ENCODE peak calls at places on chromosomes 1 and 21, in four cellular contexts. U, J, S and R are unnamed samples. For H3K4me1, the result is how much of the 10 kb centered on the place peaks cover.

GRCh38 chr1:23395162-23395724 is 25.6 kb upstream of the ZNF436 start:
- DNase-seq in U (no peak), J (no peak), S (no peak), R (no peak)

GRCh38 chr1:174726167-174726879 is 273.4 kb upstream of the CACYBP start:
- DNase-seq in U (peak), J (no peak), S (no peak), R (peak)

GRCh38 chr1:42684139-42684538 is 1.9 kb downstream of the YBX1 start:
- DNase-seq in U (peak), J (no peak), S (no peak), R (peak)

GRCh38 chr1:110390096-110390495 is 730 bp downstream of the SLC16A4 start:
- DNase-seq in U (peak), J (no peak), S (peak), R (peak)

GRCh38 chr1:41712081-41712480 is 206.6 kb downstream of the HIVEP3 start:
- DNase-seq in U (no peak), J (no peak), S (no peak), R (no peak)

GRCh38 chr1:198024782-198025181 is 107.6 kb downstream of the LHX9 start:
- DNase-seq in U (no peak), J (no peak), S (no peak), R (no peak)

GRCh38 chr1:4089421-4090175 is 189.5 kb upstream of the C1orf174 start:
- DNase-seq in U (no peak), J (no peak), S (no peak), R (no peak)

GRCh38 chr1:30372792-30373433 is 350.5 kb downstream of the MATN1 start:
- DNase-seq in U (no peak), J (no peak), S (no peak), R (no peak)

GRCh38 chr1:36236302-36236701 is 12.1 kb downstream of the THRAP3 start:
- DNase-seq in U (no peak), J (no peak), S (no peak), R (no peak)

GRCh38 chr1:20057886-20058420 is 12.0 kb upstream of the PLA2G5 start:
- DNase-seq in U (no peak), J (no peak), S (no peak), R (no peak)

GRCh38 chr1:202143768-202144509 is 598 bp downstream of the ARL8A start:
- DNase-seq in U (no peak), J (no peak), S (no peak), R (peak)

GRCh38 chr1:59972216-59972924 is 45.8 kb upstream of the CYP2J2 start:
- DNase-seq in U (peak), J (no peak), S (no peak), R (no peak)

GRCh38 chr1:116873680-116874271 is 35.9 kb upstream of the PTGFRN start:
- DNase-seq in U (no peak), J (no peak), S (no peak), R (no peak)

GRCh38 chr1:47612816-47613215 is 175.0 kb downstream of the FOXD2 start:
- DNase-seq in U (no peak), J (no peak), S (no peak), R (no peak)

GRCh38 chr1:22754106-22754768 is 43.6 kb downstream of the EPHB2 start:
- DNase-seq in U (no peak), J (no peak), S (no peak), R (no peak)

GRCh38 chr1:239558992-239559391 is 172.6 kb downstream of the CHRM3 start:
- DNase-seq in U (no peak), J (no peak), S (no peak), R (no peak)

GRCh38 chr1:26023826-26024225 is 2.3 kb downstream of the EXTL1 start:
- DNase-seq in U (no peak), J (no peak), S (no peak), R (peak)

GRCh38 chr1:98914547-98914946 is 90.1 kb downstream of the PLPPR5 start:
- DNase-seq in U (no peak), J (no peak), S (no peak), R (no peak)

GRCh38 chr1:230332429-230333088 is 93.6 kb downstream of the PGBD5 start:
- DNase-seq in U (no peak), J (no peak), S (no peak), R (no peak)

GRCh38 chr1:18668051-18668450 is 37.4 kb downstream of the PAX7 start:
- DNase-seq in U (no peak), J (no peak), S (peak), R (no peak)

GRCh38 chr1:197557302-197557701 is 218.0 kb downstream of the DENND1B start:
- DNase-seq in U (peak), J (no peak), S (no peak), R (peak)

GRCh38 chr1:5949074-5949760 is 43.0 kb downstream of the NPHP4 start:
- DNase-seq in U (no peak), J (no peak), S (no peak), R (no peak)

GRCh38 chr21:44800103-44800502 is 1.5 kb downstream of the UBE2G2 start:
- DNase-seq in U (peak), J (no peak), S (no peak), R (peak)

GRCh38 chr1:225642177-225642576 is 10.7 kb downstream of the ENAH start:
- DNase-seq in U (no peak), J (no peak), S (no peak), R (no peak)

GRCh38 chr1:89069955-89070354 is 4.9 kb upstream of the GBP1 start:
- DNase-seq in U (peak), J (no peak), S (no peak), R (peak)

GRCh38 chr1:41666991-41667631 is 182.6 kb upstream of the EDN2 start:
- DNase-seq in U (no peak), J (peak), S (no peak), R (peak)

GRCh38 chr1:66271216-66271903 is 262.6 kb upstream of the SGIP1 start:
- DNase-seq in U (peak), J (no peak), S (peak), R (peak)

GRCh38 chr1:202343652-202344349 is 2.1 kb upstream of the UBE2T start:
- DNase-seq in U (peak), J (no peak), S (no peak), R (peak)

GRCh38 chr1:12438349-12438924 is 179.6 kb downstream of the DHRS3 start:
- DNase-seq in U (no peak), J (no peak), S (no peak), R (no peak)

DNA sequence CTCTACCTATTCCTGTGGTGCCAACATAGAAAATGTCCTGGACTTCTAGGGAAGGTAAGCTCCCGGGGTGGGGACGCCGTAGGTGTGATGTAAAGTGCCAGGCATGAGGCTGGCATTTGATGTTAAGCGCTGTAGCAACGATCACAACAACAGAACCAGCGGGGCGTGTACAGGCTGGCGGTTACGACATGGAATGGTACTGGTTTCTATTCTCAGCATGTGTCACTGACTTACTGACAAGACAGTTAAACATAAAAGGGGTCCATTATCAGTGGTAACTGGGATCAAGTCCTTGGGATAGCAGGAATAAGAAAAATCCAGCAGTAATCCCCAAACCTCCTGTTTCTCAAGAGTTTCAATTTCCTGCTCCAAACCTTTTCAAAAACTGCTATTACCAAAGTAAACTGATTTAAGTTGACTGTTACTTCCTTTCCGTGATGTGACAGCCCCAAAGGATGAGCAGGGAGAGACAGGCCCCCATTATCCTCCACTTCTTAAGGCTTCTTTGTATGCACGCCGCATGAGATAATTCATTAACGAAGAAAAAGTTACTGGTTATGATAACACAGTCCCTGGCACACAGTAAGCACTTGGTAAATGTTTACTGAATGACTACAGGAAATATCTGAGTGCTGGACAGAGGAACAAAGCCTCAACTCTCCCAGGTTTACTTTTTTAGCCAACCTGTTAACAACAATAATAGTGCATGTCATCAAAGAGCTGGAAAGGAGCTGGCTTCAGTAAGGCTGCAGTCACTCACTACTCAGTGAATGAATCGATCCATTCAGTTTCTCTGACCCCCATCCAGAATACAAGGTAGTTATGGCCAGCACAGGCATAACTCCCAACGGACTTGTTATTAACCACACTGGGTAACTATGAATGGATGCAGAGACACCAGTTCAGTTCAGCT is 58.6 kb downstream of the TGFBR3 start:
- DNase-seq in U (no peak), J (no peak), S (no peak), R (no peak)
- H3K4me1 ChIP-seq in U (under half), J (under half), S (under half), R (under half)

DNA sequence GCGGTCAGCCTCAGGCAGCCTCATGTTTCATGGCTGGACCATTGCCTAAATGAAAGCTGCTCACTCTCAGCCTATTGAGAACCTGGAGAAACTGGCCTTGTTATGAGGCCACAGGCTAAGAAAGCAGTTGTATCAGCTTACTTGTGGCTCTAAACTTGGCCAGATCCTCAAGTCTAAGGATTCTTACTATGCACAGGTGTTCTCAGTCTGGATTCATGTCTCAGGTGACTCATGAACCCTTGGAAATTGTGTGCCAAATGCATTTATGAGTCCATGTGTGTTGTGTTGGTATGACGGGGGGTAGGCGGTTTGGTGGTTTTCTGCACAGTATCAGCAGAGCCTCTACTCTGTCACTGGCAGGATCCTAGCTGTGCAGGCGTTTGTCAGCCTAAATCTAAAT is 90.4 kb downstream of the ROR1 start:
- DNase-seq in U (peak), J (no peak), S (no peak), R (no peak)
- H3K4me1 ChIP-seq in U (under half), J (under half), S (half or more), R (half or more)

DNA sequence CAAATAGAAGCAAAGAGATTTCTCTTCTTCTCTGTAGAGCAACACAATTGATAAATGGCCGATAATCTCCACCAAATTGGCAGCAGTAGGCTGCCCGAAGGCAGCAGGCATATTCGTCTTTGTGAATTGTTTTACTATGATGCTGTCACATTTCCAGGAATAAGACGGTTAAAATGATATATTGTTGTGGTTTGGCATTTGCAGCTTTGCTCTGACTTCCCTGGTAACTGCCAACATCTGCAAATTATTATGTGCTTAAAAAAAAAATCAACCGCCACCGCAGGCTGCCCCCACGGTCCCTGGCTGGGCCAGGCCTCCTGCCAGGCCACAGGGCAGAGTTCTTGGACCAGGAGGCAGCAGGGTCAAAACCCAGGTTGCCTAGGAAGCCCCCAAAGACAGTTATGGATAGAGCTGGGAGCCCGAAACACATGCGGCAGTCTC is 179.3 kb downstream of the ETS2 start:
- DNase-seq in U (peak), J (no peak), S (no peak), R (peak)
- H3K4me1 ChIP-seq in U (under half), J (under half), S (under half), R (under half)

GRCh38 chr1:87805661-87806376 is 477.1 kb downstream of the LMO4 start:
- DNase-seq in U (peak), J (no peak), S (peak), R (peak)
- H3K4me1 ChIP-seq in U (under half), J (under half), S (under half), R (under half)

GRCh38 chr1:9890224-9890731 is 19.8 kb downstream of the CTNNBIP1 start:
- DNase-seq in U (peak), J (no peak), S (peak), R (peak)
- H3K4me1 ChIP-seq in U (under half), J (under half), S (half or more), R (under half)

GRCh38 chr1:235313931-235314678 is 13.9 kb downstream of the ARID4B start:
- DNase-seq in U (no peak), J (no peak), S (no peak), R (peak)

GRCh38 chr1:235317179-235317578 is 10.8 kb downstream of the ARID4B start:
- DNase-seq in U (no peak), J (no peak), S (no peak), R (peak)

GRCh38 chr1:235313262-235313661 is 14.7 kb downstream of the ARID4B start:
- DNase-seq in U (no peak), J (no peak), S (no peak), R (no peak)

GRCh38 chr1:235315173-235315572 is 12.8 kb downstream of the ARID4B start:
- DNase-seq in U (no peak), J (no peak), S (no peak), R (no peak)

DNA sequence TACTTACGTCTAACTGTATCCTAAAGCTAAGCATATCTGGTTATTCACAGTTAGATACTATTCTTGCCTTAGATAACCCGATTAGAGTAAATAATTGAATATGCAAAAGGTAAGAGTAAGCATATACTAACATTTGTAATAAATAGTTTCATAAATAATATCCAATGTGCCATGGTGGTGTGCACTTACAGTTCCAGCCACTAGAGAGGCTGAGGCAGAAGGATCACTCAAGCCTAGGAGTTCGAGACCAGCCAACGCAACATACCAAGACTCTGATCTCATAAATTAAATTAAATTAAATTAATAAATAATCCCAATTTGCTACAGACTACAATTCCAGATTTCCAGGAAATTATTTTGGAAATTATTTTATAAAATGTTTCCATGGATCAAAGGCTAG is 12.2 kb downstream of the ARID4B start:
- DNase-seq in U (no peak), J (no peak), S (no peak), R (no peak)
- H3K4me1 ChIP-seq in U (under half), J (half or more), S (under half), R (under half)